ENCODE peak calls at places on chromosome 13, in ten cellular contexts. D, X, T, G, Q, A, U, O, F and R are unnamed samples.

GRCh38 chr13:113628291-113629270 is 29.4 kb downstream of the ATP4B start:
- DNase-seq in O (no peak), G (no peak), F (no peak), X (no peak), Q (no peak), A (no peak), T (no peak), D (no peak), U (no peak), R (no peak)

GRCh38 chr13:109968876-109969577 is 182.6 kb upstream of the IRS2 start:
- DNase-seq in X (no peak), G (no peak), Q (no peak), A (no peak), F (no peak), D (no peak), U (no peak), T (peak), O (no peak), R (no peak)

GRCh38 chr13:40993987-40994386 is 25.1 kb downstream of the ELF1 start:
- DNase-seq in G (peak), Q (no peak), F (no peak), X (no peak), T (no peak), U (peak), O (no peak), A (no peak), D (no peak), R (no peak)

GRCh38 chr13:49499889-49500660 is 4.3 kb downstream of the PHF11 start:
- DNase-seq in Q (no peak), U (no peak), F (no peak), A (no peak), X (no peak), D (peak), T (peak), G (peak), O (no peak), R (no peak)

GRCh38 chr13:52009985-52010384 is 1.3 kb downstream of the ATP7B start:
- DNase-seq in F (no peak), G (no peak), U (no peak), O (no peak), X (no peak), D (no peak), T (no peak), A (no peak), Q (no peak), R (no peak)

GRCh38 chr13:86813198-86813597 is 858.0 kb upstream of the SLITRK5 start:
- DNase-seq in O (no peak), G (no peak), F (no peak), A (no peak), X (no peak), T (no peak), D (no peak), Q (no peak), U (no peak), R (no peak)

GRCh38 chr13:23715762-23716235 is 145.6 kb downstream of the TNFRSF19 start:
- DNase-seq in X (no peak), T (peak), A (no peak), G (no peak), O (peak), F (peak), Q (peak), D (no peak), U (peak), R (peak)

GRCh38 chr13:94950303-94950702 is 238.0 kb upstream of the SOX21 start:
- DNase-seq in G (no peak), X (no peak), D (no peak), U (no peak), F (peak), Q (no peak), A (no peak), T (no peak), O (no peak), R (no peak)

GRCh38 chr13:24271611-24272451 is 37.5 kb upstream of the C1QTNF9 start:
- DNase-seq in T (peak), U (peak), F (no peak), Q (peak), D (no peak), O (no peak), A (peak), G (peak), X (no peak), R (peak)

GRCh38 chr13:112234131-112234875 is 141.9 kb upstream of the SPACA7 start:
- DNase-seq in A (peak), T (no peak), X (no peak), D (no peak), Q (no peak), U (no peak), O (no peak), G (no peak), F (no peak), R (no peak)

GRCh38 chr13:79528356-79528755 is 47.4 kb downstream of the NDFIP2 start:
- DNase-seq in G (peak), X (no peak), O (no peak), Q (no peak), T (peak), D (no peak), U (no peak), F (no peak), A (no peak), R (no peak)

GRCh38 chr13:48653074-48654054 is at the start of gene CYSLTR2:
- DNase-seq in A (no peak), O (peak), T (peak), G (no peak), U (no peak), Q (no peak), D (no peak), X (no peak), F (no peak), R (peak)

GRCh38 chr13:28854657-28855056 is 34.5 kb downstream of the MTUS2 start:
- DNase-seq in G (no peak), A (no peak), F (no peak), D (no peak), T (no peak), O (no peak), X (no peak), Q (no peak), U (no peak), R (no peak)

GRCh38 chr13:93279982-93280381 is 53.4 kb downstream of the GPC6 start:
- DNase-seq in G (no peak), Q (no peak), F (no peak), O (no peak), U (no peak), D (no peak), A (no peak), X (no peak), T (no peak), R (no peak)

GRCh38 chr13:70023506-70023905 is 84.1 kb upstream of the ATXN8OS start:
- DNase-seq in A (no peak), T (no peak), F (no peak), U (no peak), G (no peak), Q (no peak), O (no peak), D (no peak), X (no peak), R (no peak)

GRCh38 chr13:28000567-28000966 is 12.1 kb upstream of the URAD start:
- DNase-seq in F (no peak), O (peak), T (no peak), D (no peak), Q (no peak), X (no peak), A (peak), U (no peak), G (no peak), R (no peak)

GRCh38 chr13:100789968-100790367 is 115.4 kb upstream of the TMTC4 start:
- DNase-seq in G (no peak), X (no peak), D (no peak), O (no peak), Q (no peak), A (no peak), T (peak), F (no peak), U (no peak), R (peak)

GRCh38 chr13:71677114-71677513 is 189.9 kb downstream of the DACH1 start:
- DNase-seq in T (no peak), A (no peak), G (no peak), X (no peak), F (no peak), O (no peak), U (no peak), Q (no peak), D (no peak), R (no peak)

GRCh38 chr13:111245781-111246384 is 74.6 kb upstream of the TEX29 start:
- DNase-seq in T (peak), Q (no peak), O (no peak), D (peak), G (peak), X (no peak), A (no peak), U (no peak), F (no peak), R (no peak)

GRCh38 chr13:50518791-50519201 is 324.7 kb downstream of the DLEU7 start:
- DNase-seq in G (no peak), A (no peak), F (no peak), D (no peak), U (no peak), Q (no peak), X (no peak), T (no peak), O (no peak), R (no peak)

GRCh38 chr13:82136880-82137279 is 1745.4 kb downstream of the SLITRK1 start:
- DNase-seq in X (no peak), F (no peak), Q (no peak), G (peak), O (no peak), T (no peak), D (no peak), U (no peak), A (no peak), R (no peak)

GRCh38 chr13:51764184-51765141 is 39.5 kb downstream of the DHRS12 start:
- DNase-seq in O (peak), X (no peak), D (peak), U (peak), G (peak), T (peak), A (peak), F (no peak), Q (peak), R (peak)

GRCh38 chr13:74200081-74200480 is 65.9 kb upstream of the KLF12 start:
- DNase-seq in Q (no peak), G (no peak), U (no peak), O (no peak), A (no peak), F (no peak), X (no peak), D (no peak), T (no peak), R (no peak)

GRCh38 chr13:107568181-107568580 is 647.2 kb downstream of the LIG4 start:
- DNase-seq in U (no peak), G (no peak), O (no peak), T (no peak), F (no peak), X (no peak), Q (no peak), D (no peak), A (no peak), R (no peak)

GRCh38 chr13:26583662-26584061 is 26.2 kb downstream of the WASF3 start:
- DNase-seq in F (no peak), U (no peak), X (no peak), G (no peak), T (no peak), O (no peak), D (no peak), A (no peak), Q (no peak), R (no peak)

GRCh38 chr13:89066868-89067466 is 1395.8 kb downstream of the SLITRK5 start:
- DNase-seq in D (no peak), F (peak), U (no peak), O (peak), G (peak), T (peak), A (no peak), X (no peak), Q (peak), R (peak)

GRCh38 chr13:33490461-33491327 is 205.1 kb upstream of the STARD13 start:
- DNase-seq in A (no peak), Q (no peak), D (no peak), T (peak), X (no peak), G (no peak), O (no peak), U (no peak), F (no peak), R (no peak)

GRCh38 chr13:75637101-75637774 is 1.1 kb downstream of the LMO7 start:
- DNase-seq in F (no peak), T (no peak), Q (no peak), D (no peak), X (no peak), G (no peak), O (no peak), U (no peak), A (no peak), R (no peak)

GRCh38 chr13:30477346-30478235 is 11.9 kb upstream of the HMGB1 start:
- DNase-seq in T (no peak), D (no peak), O (no peak), X (no peak), F (peak), G (no peak), A (no peak), Q (no peak), U (no peak), R (peak)

GRCh38 chr13:74131206-74131605 is 3.0 kb downstream of the KLF12 start:
- DNase-seq in O (no peak), X (no peak), G (no peak), A (no peak), T (no peak), U (no peak), D (no peak), Q (peak), F (no peak), R (no peak)

GRCh38 chr13:114074671-114075315 is 57.6 kb downstream of the RASA3 start:
- DNase-seq in X (no peak), O (no peak), F (no peak), D (no peak), G (no peak), Q (no peak), U (no peak), A (peak), T (no peak), R (no peak)

GRCh38 chr13:114204894-114205293 is 25.8 kb downstream of the CFAP97D2 start:
- DNase-seq in G (no peak), A (no peak), U (no peak), Q (no peak), F (no peak), D (no peak), O (no peak), X (no peak), T (no peak), R (no peak)

GRCh38 chr13:112169941-112170822 is 103.2 kb downstream of the SOX1 start:
- DNase-seq in D (no peak), T (no peak), F (no peak), Q (no peak), A (no peak), G (no peak), X (no peak), U (no peak), O (no peak), R (no peak)

GRCh38 chr13:52002361-52002760 is 8.9 kb downstream of the ATP7B start:
- DNase-seq in D (no peak), T (no peak), F (no peak), O (no peak), A (no peak), U (no peak), G (no peak), X (no peak), Q (no peak), R (no peak)

GRCh38 chr13:76715621-76716020 is 170.6 kb downstream of the KCTD12 start:
- DNase-seq in O (no peak), U (no peak), A (no peak), G (no peak), X (no peak), Q (no peak), T (no peak), F (no peak), D (no peak), R (no peak)

GRCh38 chr13:113291997-113292862 is 4.8 kb upstream of the LAMP1 start:
- DNase-seq in D (no peak), T (peak), G (no peak), O (no peak), F (peak), A (no peak), Q (no peak), U (no peak), X (no peak), R (no peak)

GRCh38 chr13:113669871-113670341 is 2.9 kb downstream of the GRK1 start:
- DNase-seq in G (no peak), A (peak), O (no peak), F (no peak), Q (no peak), U (peak), T (no peak), D (no peak), X (no peak), R (no peak)

GRCh38 chr13:30103161-30103858 is 204.0 kb downstream of the KATNAL1 start:
- DNase-seq in X (no peak), A (no peak), T (no peak), O (no peak), Q (no peak), G (no peak), D (no peak), U (no peak), F (no peak), R (no peak)

DNA sequence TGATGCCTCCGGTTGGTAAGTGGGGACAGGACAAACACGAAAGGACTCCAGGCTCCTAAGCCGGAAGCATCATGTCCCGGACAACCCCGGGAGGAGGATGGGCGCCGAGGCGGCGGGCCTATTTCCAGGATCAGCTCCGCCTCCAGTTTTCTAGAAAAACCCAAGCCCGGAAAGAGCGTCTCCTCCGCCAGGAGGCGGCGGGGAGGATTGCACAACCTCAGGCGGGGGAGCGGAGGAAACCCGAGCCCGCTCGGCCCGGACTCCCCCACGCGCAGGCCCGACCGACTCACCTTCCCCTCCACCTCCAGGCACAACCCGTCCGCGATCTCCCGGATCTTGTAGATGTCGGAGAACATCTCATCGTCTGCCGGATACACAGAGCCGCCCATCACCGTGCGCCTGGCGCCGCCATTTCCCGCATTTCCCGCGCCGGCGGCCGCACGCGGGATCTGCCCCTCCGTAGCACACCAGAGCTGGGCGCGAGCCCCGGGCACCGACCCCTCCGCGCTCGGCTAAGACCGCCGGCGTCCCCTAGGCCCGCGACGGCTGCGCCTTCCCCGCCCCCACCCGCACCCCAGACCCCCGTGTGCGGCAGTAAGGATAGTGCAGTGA is 455 bp downstream of the TPT1 start:
- DNase-seq in F (peak), Q (peak), O (peak), A (peak), T (peak), G (peak), U (peak), D (peak), X (peak), R (peak)
- TF ChIP-seq CTCF in F (peak), Q (peak), O (no peak), A (peak), T (peak), G (peak), U (no peak), D (peak), X (peak), R (peak)

DNA sequence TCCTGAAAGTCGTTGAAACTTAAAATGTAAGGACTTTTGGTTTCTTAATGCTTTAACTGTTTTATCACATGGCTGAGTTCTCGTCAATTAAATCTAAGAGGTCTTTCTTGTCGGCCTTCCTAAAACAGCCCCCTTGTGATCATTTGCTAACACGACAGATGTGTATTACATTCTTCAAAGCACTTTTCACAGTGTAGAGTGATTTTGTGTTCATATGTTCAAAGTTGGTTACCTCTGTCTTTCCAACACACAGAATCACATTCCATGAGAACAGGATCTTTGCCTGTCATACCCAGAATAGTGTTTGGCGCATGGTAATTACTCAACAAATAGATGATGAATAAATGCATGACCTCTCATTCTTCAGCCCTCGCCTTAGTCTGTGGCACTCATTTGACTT is 1.1 kb downstream of the GTF2F2 start:
- DNase-seq in D (no peak), G (peak), A (no peak), T (peak), Q (peak), X (no peak), O (peak), F (no peak), U (no peak), R (peak)
- TF ChIP-seq CTCF in D (peak), G (peak), A (no peak), T (peak), Q (no peak), X (no peak), O (no peak), F (peak), U (no peak), R (no peak)

GRCh38 chr13:20354722-20355121 is 122.6 kb upstream of the GJB6 start:
- DNase-seq in D (no peak), Q (no peak), U (no peak), O (no peak), G (no peak), A (no peak), T (no peak), X (no peak), F (no peak), R (no peak)

GRCh38 chr13:20356437-20356836 is 124.3 kb upstream of the GJB6 start:
- DNase-seq in G (no peak), Q (no peak), A (no peak), O (no peak), T (no peak), D (no peak), U (no peak), X (no peak), F (no peak), R (no peak)

GRCh38 chr13:20351279-20352022 is 119.3 kb upstream of the GJB6 start:
- DNase-seq in T (peak), O (no peak), D (no peak), F (no peak), Q (no peak), A (no peak), U (no peak), G (peak), X (no peak), R (no peak)

GRCh38 chr13:20350819-20351218 is 118.7 kb upstream of the GJB6 start:
- DNase-seq in X (no peak), Q (no peak), T (no peak), O (no peak), A (no peak), D (no peak), U (no peak), F (no peak), G (peak), R (no peak)

DNA sequence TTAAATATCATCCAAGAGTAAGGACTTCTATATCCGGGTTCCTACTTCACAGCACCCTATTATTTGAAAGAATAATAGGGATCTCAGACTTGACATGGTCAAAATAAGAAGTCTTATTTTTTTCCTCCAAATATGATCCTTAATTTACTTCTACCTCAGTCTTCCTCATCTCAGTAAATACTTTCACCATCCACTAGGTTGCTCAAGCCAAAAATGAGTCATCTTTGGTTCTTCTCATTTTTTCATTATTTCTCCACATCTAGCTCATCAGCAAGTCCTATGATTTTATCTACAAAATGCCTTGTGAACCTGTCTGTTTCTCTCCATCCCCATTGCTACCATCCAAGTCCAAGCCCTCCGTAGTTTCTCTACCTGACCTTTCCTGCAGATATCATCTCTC is 121.9 kb upstream of the GJB6 start:
- DNase-seq in T (peak), F (no peak), X (no peak), O (no peak), G (peak), Q (no peak), A (no peak), D (no peak), U (no peak), R (no peak)
- TF ChIP-seq CTCF in T (peak), F (peak), X (no peak), O (no peak), G (peak), Q (no peak), A (no peak), D (no peak), U (no peak), R (no peak)

GRCh38 chr13:46831588-46832194 is 34.7 kb upstream of the ESD start:
- DNase-seq in F (peak), A (no peak), X (no peak), Q (peak), D (peak), T (peak), O (peak), G (peak), U (no peak), R (peak)
- TF ChIP-seq CTCF in F (peak), A (peak), X (peak), Q (peak), D (peak), T (peak), O (peak), G (peak), U (no peak), R (peak)